ENCODE peak calls at places on chromosomes 7 and 10, in seven cellular contexts. T is ecto neural progenitor cell, H is GM23248, F is fibroblast of the conjunctiva, V is cardiac fibroblast, D is hepatic stellate cell, P is stomach. O is an unnamed sample.

GRCh38 chr7:1512781-1513656 is 8.8 kb upstream of the INTS1 start:
- DNase-seq in T (no peak), H (peak; percentile 93), F (no peak), V (peak; percentile 53), D (peak; percentile 96), P (peak; percentile 38), O (peak; percentile 74)

GRCh38 chr7:38535013-38535412 is 96.2 kb downstream of the AMPH start:
- DNase-seq in T (no peak), H (no peak), F (no peak), V (no peak), D (no peak), P (no peak), O (no peak)

GRCh38 chr7:34165466-34165865 is 260.1 kb downstream of the BMPER start:
- DNase-seq in T (no peak), H (peak; percentile 66), F (peak; percentile 8), V (no peak), D (no peak), P (no peak), O (peak; percentile 9)

GRCh38 chr7:123709525-123709924 is 39.3 kb downstream of the WASL start:
- DNase-seq in T (no peak), H (peak; percentile 45), F (no peak), V (peak; percentile 32), D (no peak), P (no peak), O (no peak)

GRCh38 chr7:14055813-14056212 is 66.3 kb upstream of the ETV1 start:
- DNase-seq in T (no peak), H (no peak), F (no peak), V (no peak), D (no peak), P (no peak), O (no peak)

GRCh38 chr10:57917019-57917418 is 350.7 kb downstream of the IPMK start:
- DNase-seq in T (no peak), H (no peak), F (no peak), V (no peak), D (no peak), P (no peak), O (no peak)

GRCh38 chr7:157517782-157518513 is 181.1 kb downstream of the DNAJB6 start:
- DNase-seq in T (peak; percentile 34), H (no peak), F (no peak), V (no peak), D (no peak), P (peak; percentile 20), O (no peak)

GRCh38 chr7:105734233-105734632 is 142.2 kb downstream of the ATXN7L1 start:
- DNase-seq in T (no peak), H (no peak), F (no peak), V (no peak), D (no peak), P (no peak), O (peak; percentile 15)

GRCh38 chr10:132407846-132408278 is 10.9 kb downstream of the PWWP2B start:
- DNase-seq in T (no peak), H (peak; percentile 23), F (no peak), V (peak; percentile 36), D (peak; percentile 69), P (peak; percentile 95), O (peak; percentile 49)

GRCh38 chr7:40329601-40330153 is 194.9 kb downstream of the SUGCT start:
- DNase-seq in T (no peak), H (peak; percentile 67), F (peak; percentile 51), V (peak; percentile 75), D (peak; percentile 43), P (no peak), O (peak; percentile 83)

GRCh38 chr10:21516270-21517131 is 9.0 kb downstream of the SKIDA1 start:
- DNase-seq in T (peak; percentile 65), H (peak; percentile 85), F (peak; percentile 45), V (peak; percentile 77), D (peak; percentile 60), P (peak; percentile 71), O (peak; percentile 85)

GRCh38 chr7:1678070-1678543 is 8.0 kb downstream of the ELFN1 start:
- DNase-seq in T (no peak), H (no peak), F (no peak), V (no peak), D (no peak), P (peak; percentile 16), O (no peak)

O was measured in adipocyte.